ENCODE peak calls at places on chromosomes 7 and 10, in six cellular contexts. One of them, this sample, is unnamed.

GRCh38 chr10:29174389-29174788 is 114.5 kb upstream of the LYZL1 start:
- DNase-seq in CD8-positive, alpha-beta T cell: no peak
- DNase-seq in tibial artery: no peak
- DNase-seq in AG04450: no peak
- DNase-seq in upper lobe of right lung: no peak
- DNase-seq in A549: peak; percentile 35
- DNase-seq in this sample: no peak

GRCh38 chr10:17387861-17388503 is 66.4 kb downstream of the ST8SIA6 start:
- DNase-seq in CD8-positive, alpha-beta T cell: no peak
- DNase-seq in tibial artery: no peak
- DNase-seq in AG04450: no peak
- DNase-seq in upper lobe of right lung: no peak
- DNase-seq in A549: no peak
- DNase-seq in this sample: no peak

GRCh38 chr10:70137927-70138883 is 5.6 kb upstream of the AIFM2 start:
- DNase-seq in CD8-positive, alpha-beta T cell: no peak
- DNase-seq in tibial artery: no peak
- DNase-seq in AG04450: no peak
- DNase-seq in upper lobe of right lung: no peak
- DNase-seq in A549: no peak
- DNase-seq in this sample: no peak

GRCh38 chr10:92965314-92965713 is 95.3 kb upstream of the CYP26C1 start:
- DNase-seq in CD8-positive, alpha-beta T cell: no peak
- DNase-seq in tibial artery: no peak
- DNase-seq in AG04450: no peak
- DNase-seq in upper lobe of right lung: no peak
- DNase-seq in A549: peak; percentile 63
- DNase-seq in this sample: no peak

GRCh38 chr7:100065452-100066186 is 15.9 kb downstream of the ZNF3 start:
- DNase-seq in CD8-positive, alpha-beta T cell: no peak
- DNase-seq in tibial artery: no peak
- DNase-seq in AG04450: peak; percentile 72
- DNase-seq in upper lobe of right lung: no peak
- DNase-seq in A549: no peak
- DNase-seq in this sample: no peak

GRCh38 chr7:28093617-28094232 is 86.9 kb downstream of the JAZF1 start:
- DNase-seq in CD8-positive, alpha-beta T cell: peak; percentile 18
- DNase-seq in tibial artery: peak; percentile 80
- DNase-seq in AG04450: no peak
- DNase-seq in upper lobe of right lung: peak; percentile 85
- DNase-seq in A549: peak; percentile 83
- DNase-seq in this sample: peak; percentile 78

GRCh38 chr10:31928531-31929259 is at the start of gene ARHGAP12:
- DNase-seq in CD8-positive, alpha-beta T cell: peak; percentile 82
- DNase-seq in tibial artery: peak; percentile 89
- DNase-seq in AG04450: peak; percentile 37
- DNase-seq in upper lobe of right lung: peak; percentile 96
- DNase-seq in A549: peak; percentile 89
- DNase-seq in this sample: peak; percentile 98

GRCh38 chr7:93890041-93890463 is 501 bp downstream of the TFPI2 start:
- DNase-seq in CD8-positive, alpha-beta T cell: no peak
- DNase-seq in tibial artery: peak; percentile 23
- DNase-seq in AG04450: no peak
- DNase-seq in upper lobe of right lung: peak; percentile 64
- DNase-seq in A549: peak; percentile 79
- DNase-seq in this sample: peak; percentile 71

GRCh38 chr7:103307487-103308231 is 10.4 kb downstream of the PMPCB start:
- DNase-seq in CD8-positive, alpha-beta T cell: no peak
- DNase-seq in tibial artery: no peak
- DNase-seq in AG04450: no peak
- DNase-seq in upper lobe of right lung: no peak
- DNase-seq in A549: no peak
- DNase-seq in this sample: no peak

GRCh38 chr10:13880760-13881159 is 294.0 kb downstream of the PRPF18 start:
- DNase-seq in CD8-positive, alpha-beta T cell: no peak
- DNase-seq in tibial artery: no peak
- DNase-seq in AG04450: no peak
- DNase-seq in upper lobe of right lung: no peak
- DNase-seq in A549: no peak
- DNase-seq in this sample: no peak

GRCh38 chr10:1643161-1643910 is 94.0 kb downstream of the ADARB2 start:
- DNase-seq in CD8-positive, alpha-beta T cell: no peak
- DNase-seq in tibial artery: no peak
- DNase-seq in AG04450: no peak
- DNase-seq in upper lobe of right lung: no peak
- DNase-seq in A549: peak; percentile 9
- DNase-seq in this sample: no peak

GRCh38 chr10:14468022-14468421 is 137.3 kb upstream of the FRMD4A start:
- DNase-seq in CD8-positive, alpha-beta T cell: no peak
- DNase-seq in tibial artery: no peak
- DNase-seq in AG04450: no peak
- DNase-seq in upper lobe of right lung: no peak
- DNase-seq in A549: no peak
- DNase-seq in this sample: no peak

GRCh38 chr7:38292442-38292841 is 19.0 kb upstream of the TARP start:
- DNase-seq in CD8-positive, alpha-beta T cell: no peak
- DNase-seq in tibial artery: no peak
- DNase-seq in AG04450: no peak
- DNase-seq in upper lobe of right lung: no peak
- DNase-seq in A549: no peak
- DNase-seq in this sample: no peak

GRCh38 chr10:13206546-13207443 is 27.4 kb downstream of the UCMA start:
- DNase-seq in CD8-positive, alpha-beta T cell: no peak
- DNase-seq in tibial artery: no peak
- DNase-seq in AG04450: peak; percentile 21
- DNase-seq in upper lobe of right lung: no peak
- DNase-seq in A549: peak; percentile 47
- DNase-seq in this sample: no peak

GRCh38 chr10:93069245-93069561 is 4.5 kb upstream of the CYP26A1 start:
- DNase-seq in CD8-positive, alpha-beta T cell: no peak
- DNase-seq in tibial artery: no peak
- DNase-seq in AG04450: no peak
- DNase-seq in upper lobe of right lung: no peak
- DNase-seq in A549: no peak
- DNase-seq in this sample: no peak

GRCh38 chr7:148819697-148820332 is 64.3 kb downstream of the EZH2 start:
- DNase-seq in CD8-positive, alpha-beta T cell: no peak
- DNase-seq in tibial artery: no peak
- DNase-seq in AG04450: no peak
- DNase-seq in upper lobe of right lung: no peak
- DNase-seq in A549: no peak
- DNase-seq in this sample: no peak

GRCh38 chr10:126397640-126398382 is 9.5 kb upstream of the ADAM12 start:
- DNase-seq in CD8-positive, alpha-beta T cell: no peak
- DNase-seq in tibial artery: peak; percentile 39
- DNase-seq in AG04450: peak; percentile 90
- DNase-seq in upper lobe of right lung: no peak
- DNase-seq in A549: peak; percentile 76
- DNase-seq in this sample: no peak

GRCh38 chr10:73039635-73040034 is 57.0 kb downstream of the P4HA1 start:
- DNase-seq in CD8-positive, alpha-beta T cell: no peak
- DNase-seq in tibial artery: peak; percentile 27
- DNase-seq in AG04450: peak; percentile 37
- DNase-seq in upper lobe of right lung: no peak
- DNase-seq in A549: no peak
- DNase-seq in this sample: no peak

GRCh38 chr10:73044378-73045285 is 52.0 kb downstream of the P4HA1 start:
- DNase-seq in CD8-positive, alpha-beta T cell: no peak
- DNase-seq in tibial artery: no peak
- DNase-seq in AG04450: peak; percentile 50
- DNase-seq in upper lobe of right lung: no peak
- DNase-seq in A549: peak; percentile 64
- DNase-seq in this sample: no peak

GRCh38 chr10:73043319-73043718 is 53.3 kb downstream of the P4HA1 start:
- DNase-seq in CD8-positive, alpha-beta T cell: no peak
- DNase-seq in tibial artery: no peak
- DNase-seq in AG04450: no peak
- DNase-seq in upper lobe of right lung: no peak
- DNase-seq in A549: no peak
- DNase-seq in this sample: no peak

GRCh38 chr10:73042130-73042529 is 54.5 kb downstream of the P4HA1 start:
- DNase-seq in CD8-positive, alpha-beta T cell: no peak
- DNase-seq in tibial artery: no peak
- DNase-seq in AG04450: no peak
- DNase-seq in upper lobe of right lung: no peak
- DNase-seq in A549: no peak
- DNase-seq in this sample: no peak

GRCh38 chr10:73043766-73044377 is 52.8 kb downstream of the P4HA1 start:
- DNase-seq in CD8-positive, alpha-beta T cell: no peak
- DNase-seq in tibial artery: no peak
- DNase-seq in AG04450: no peak
- DNase-seq in upper lobe of right lung: no peak
- DNase-seq in A549: no peak
- DNase-seq in this sample: no peak
- H3K27ac ChIP-seq in CD8-positive, alpha-beta T cell: no peak overlapping the region
- H3K27ac ChIP-seq in tibial artery: peak overlapping the region; percentile 37
- H3K27ac ChIP-seq in AG04450: no peak overlapping the region
- H3K27ac ChIP-seq in upper lobe of right lung: no peak overlapping the region
- H3K27ac ChIP-seq in A549: peak overlapping the region; percentile 2
- H3K27ac ChIP-seq in this sample: no peak overlapping the region

GRCh38 chr10:119274519-119275045 is 67.2 kb downstream of the GRK5 start:
- DNase-seq in CD8-positive, alpha-beta T cell: no peak
- DNase-seq in tibial artery: no peak
- DNase-seq in AG04450: no peak
- DNase-seq in upper lobe of right lung: no peak
- DNase-seq in A549: no peak
- DNase-seq in this sample: no peak
- TF ChIP-seq CTCF in CD8-positive, alpha-beta T cell: no peak
- TF ChIP-seq CTCF in tibial artery: no peak
- TF ChIP-seq CTCF in AG04450: no peak
- TF ChIP-seq CTCF in upper lobe of right lung: no peak
- TF ChIP-seq CTCF in A549: no peak
- TF ChIP-seq CTCF in this sample: no peak

DNA sequence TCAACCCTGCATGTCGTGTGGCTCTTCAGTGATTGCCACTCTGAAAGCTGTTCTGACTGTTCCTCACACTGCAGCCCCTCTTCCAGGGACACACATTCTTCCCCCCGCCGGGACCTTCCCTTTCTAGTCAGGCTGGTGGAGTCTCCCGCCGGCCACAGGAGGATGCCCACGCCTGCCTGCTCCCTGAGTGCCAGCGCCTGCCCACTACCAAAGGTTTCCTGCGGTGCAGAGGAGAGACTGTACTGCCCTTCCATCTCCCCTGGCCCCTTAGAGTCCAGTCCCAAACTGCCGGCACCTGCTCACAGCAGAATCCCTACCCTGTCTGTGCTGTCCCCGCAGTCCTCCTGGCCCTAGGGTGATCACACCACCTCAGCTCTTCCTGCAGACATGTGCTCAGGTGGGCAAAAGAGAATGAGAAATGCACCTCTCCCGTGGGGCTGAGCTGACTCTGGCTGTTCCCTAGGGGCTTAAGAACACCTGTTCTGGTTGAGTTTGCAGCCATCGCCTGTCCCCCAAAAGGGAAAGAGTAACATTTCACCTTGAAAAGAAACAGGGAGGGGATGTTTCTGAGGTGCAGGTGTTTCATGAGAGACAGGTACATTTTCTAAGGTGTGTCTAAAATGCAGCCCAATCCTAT is 1.4 kb downstream of the PODXL start:
- DNase-seq in CD8-positive, alpha-beta T cell: no peak
- DNase-seq in tibial artery: no peak
- DNase-seq in AG04450: no peak
- DNase-seq in upper lobe of right lung: no peak
- DNase-seq in A549: no peak
- DNase-seq in this sample: no peak
- H3K27ac ChIP-seq in CD8-positive, alpha-beta T cell: no peak overlapping the region
- H3K27ac ChIP-seq in tibial artery: no peak overlapping the region
- H3K27ac ChIP-seq in AG04450: no peak overlapping the region
- H3K27ac ChIP-seq in upper lobe of right lung: peak overlapping the region; percentile 66
- H3K27ac ChIP-seq in A549: no peak overlapping the region
- H3K27ac ChIP-seq in this sample: peak overlapping the region; percentile 75

DNA sequence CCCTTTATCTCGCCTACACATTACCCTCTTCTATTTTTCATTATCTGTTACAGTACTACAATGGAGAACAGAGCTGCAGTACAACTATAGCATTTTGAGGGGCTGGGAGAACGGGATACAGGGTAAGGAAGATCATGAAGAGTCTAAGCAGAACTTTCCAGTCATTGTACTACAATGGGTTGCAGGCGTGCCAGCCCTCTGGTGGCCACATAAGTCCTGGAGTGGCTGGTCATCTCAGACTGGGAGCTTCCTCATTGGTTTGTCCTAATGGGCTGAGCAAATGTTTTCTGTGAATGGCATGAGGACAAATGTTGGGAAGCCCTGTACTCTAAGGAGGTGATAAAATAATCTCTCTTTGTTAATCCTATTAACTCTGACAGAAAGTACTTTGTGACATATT is 33.0 kb downstream of the TMEM106B start:
- DNase-seq in CD8-positive, alpha-beta T cell: no peak
- DNase-seq in tibial artery: no peak
- DNase-seq in AG04450: no peak
- DNase-seq in upper lobe of right lung: peak; percentile 61
- DNase-seq in A549: peak; percentile 63
- DNase-seq in this sample: peak; percentile 31
- TF ChIP-seq CTCF in CD8-positive, alpha-beta T cell: no peak
- TF ChIP-seq CTCF in tibial artery: no peak
- TF ChIP-seq CTCF in AG04450: peak; percentile 47
- TF ChIP-seq CTCF in upper lobe of right lung: peak; percentile 30
- TF ChIP-seq CTCF in A549: peak; percentile 29
- TF ChIP-seq CTCF in this sample: peak; percentile 17

GRCh38 chr10:73206385-73206784 is 38.5 kb downstream of the FAM149B1 start:
- DNase-seq in CD8-positive, alpha-beta T cell: no peak
- DNase-seq in tibial artery: no peak
- DNase-seq in AG04450: no peak
- DNase-seq in upper lobe of right lung: no peak
- DNase-seq in A549: no peak
- DNase-seq in this sample: no peak

GRCh38 chr10:73209705-73210104 is 37.4 kb downstream of the DNAJC9 start:
- DNase-seq in CD8-positive, alpha-beta T cell: no peak
- DNase-seq in tibial artery: no peak
- DNase-seq in AG04450: no peak
- DNase-seq in upper lobe of right lung: no peak
- DNase-seq in A549: no peak
- DNase-seq in this sample: no peak

GRCh38 chr10:73207883-73208282 is 39.2 kb downstream of the DNAJC9 start:
- DNase-seq in CD8-positive, alpha-beta T cell: no peak
- DNase-seq in tibial artery: peak; percentile 38
- DNase-seq in AG04450: no peak
- DNase-seq in upper lobe of right lung: no peak
- DNase-seq in A549: peak; percentile 9
- DNase-seq in this sample: no peak

GRCh38 chr10:73211106-73211811 is 35.8 kb downstream of the DNAJC9 start:
- DNase-seq in CD8-positive, alpha-beta T cell: no peak
- DNase-seq in tibial artery: no peak
- DNase-seq in AG04450: no peak
- DNase-seq in upper lobe of right lung: no peak
- DNase-seq in A549: no peak
- DNase-seq in this sample: no peak

GRCh38 chr10:73210395-73211105 is 36.5 kb downstream of the DNAJC9 start:
- DNase-seq in CD8-positive, alpha-beta T cell: no peak
- DNase-seq in tibial artery: no peak
- DNase-seq in AG04450: no peak
- DNase-seq in upper lobe of right lung: no peak
- DNase-seq in A549: no peak
- DNase-seq in this sample: no peak
- H3K27ac ChIP-seq in CD8-positive, alpha-beta T cell: no peak overlapping the region
- H3K27ac ChIP-seq in tibial artery: no peak overlapping the region
- H3K27ac ChIP-seq in AG04450: no peak overlapping the region
- H3K27ac ChIP-seq in upper lobe of right lung: no peak overlapping the region
- H3K27ac ChIP-seq in A549: no peak overlapping the region
- H3K27ac ChIP-seq in this sample: no peak overlapping the region

This sample was measured in left lung.